ENCODE peak calls at places on chromosomes 6 and 20, in seven cellular contexts. One of them, this sample, is unnamed.

GRCh38 chr6:170147832-170148708 is 142.8 kb downstream of the DLL1 start:
- DNase-seq in stomach: no peak
- DNase-seq in uterus: no peak
- DNase-seq in IMR-90: no peak
- DNase-seq in heart left ventricle: no peak
- DNase-seq in ovary: no peak
- DNase-seq in A549: no peak
- DNase-seq in this sample: no peak

GRCh38 chr20:40844285-40844684 is 155.2 kb upstream of the MAFB start:
- DNase-seq in stomach: no peak
- DNase-seq in uterus: no peak
- DNase-seq in IMR-90: no peak
- DNase-seq in heart left ventricle: no peak
- DNase-seq in ovary: no peak
- DNase-seq in A549: no peak
- DNase-seq in this sample: no peak

GRCh38 chr6:169409742-169410312 is 156.2 kb upstream of the THBS2 start:
- DNase-seq in stomach: no peak
- DNase-seq in uterus: no peak
- DNase-seq in IMR-90: no peak
- DNase-seq in heart left ventricle: no peak
- DNase-seq in ovary: no peak
- DNase-seq in A549: no peak
- DNase-seq in this sample: no peak

GRCh38 chr6:132413501-132413805 is 12.2 kb upstream of the MOXD1 start:
- DNase-seq in stomach: no peak
- DNase-seq in uterus: no peak
- DNase-seq in IMR-90: no peak
- DNase-seq in heart left ventricle: no peak
- DNase-seq in ovary: no peak
- DNase-seq in A549: no peak
- DNase-seq in this sample: no peak

GRCh38 chr20:38242848-38243449 is 17.6 kb downstream of the KIAA1755 start:
- DNase-seq in stomach: no peak
- DNase-seq in uterus: no peak
- DNase-seq in IMR-90: no peak
- DNase-seq in heart left ventricle: no peak
- DNase-seq in ovary: no peak
- DNase-seq in A549: no peak
- DNase-seq in this sample: no peak

GRCh38 chr20:46999821-47000465 is 105.3 kb downstream of the EYA2 start:
- DNase-seq in stomach: no peak
- DNase-seq in uterus: no peak
- DNase-seq in IMR-90: no peak
- DNase-seq in heart left ventricle: no peak
- DNase-seq in ovary: no peak
- DNase-seq in A549: no peak
- DNase-seq in this sample: no peak

GRCh38 chr6:136235233-136235564 is 14.9 kb downstream of the MTFR2 start:
- DNase-seq in stomach: no peak
- DNase-seq in uterus: no peak
- DNase-seq in IMR-90: peak
- DNase-seq in heart left ventricle: no peak
- DNase-seq in ovary: no peak
- DNase-seq in A549: no peak
- DNase-seq in this sample: no peak

GRCh38 chr6:31083742-31084354 is 28.5 kb downstream of the C6orf15 start:
- DNase-seq in stomach: peak
- DNase-seq in uterus: no peak
- DNase-seq in IMR-90: peak
- DNase-seq in heart left ventricle: peak
- DNase-seq in ovary: no peak
- DNase-seq in A549: no peak
- DNase-seq in this sample: peak

GRCh38 chr6:72913797-72914196 is 291.9 kb downstream of the KCNQ5 start:
- DNase-seq in stomach: no peak
- DNase-seq in uterus: no peak
- DNase-seq in IMR-90: no peak
- DNase-seq in heart left ventricle: no peak
- DNase-seq in ovary: no peak
- DNase-seq in A549: no peak
- DNase-seq in this sample: no peak

GRCh38 chr20:10609276-10609675 is 64.5 kb downstream of the JAG1 start:
- DNase-seq in stomach: no peak
- DNase-seq in uterus: peak
- DNase-seq in IMR-90: peak
- DNase-seq in heart left ventricle: peak
- DNase-seq in ovary: peak
- DNase-seq in A549: no peak
- DNase-seq in this sample: peak

GRCh38 chr6:35318200-35318844 is 20.7 kb downstream of the DEF6 start:
- DNase-seq in stomach: peak
- DNase-seq in uterus: peak
- DNase-seq in IMR-90: peak
- DNase-seq in heart left ventricle: peak
- DNase-seq in ovary: peak
- DNase-seq in A549: peak
- DNase-seq in this sample: peak

GRCh38 chr6:41577865-41578713 is 31.9 kb downstream of the FOXP4 start:
- DNase-seq in stomach: peak
- DNase-seq in uterus: no peak
- DNase-seq in IMR-90: peak
- DNase-seq in heart left ventricle: no peak
- DNase-seq in ovary: no peak
- DNase-seq in A549: peak
- DNase-seq in this sample: no peak

GRCh38 chr20:24991897-24992419 is 593 bp downstream of the APMAP start:
- DNase-seq in stomach: peak
- DNase-seq in uterus: no peak
- DNase-seq in IMR-90: no peak
- DNase-seq in heart left ventricle: no peak
- DNase-seq in ovary: peak
- DNase-seq in A549: peak
- DNase-seq in this sample: peak

GRCh38 chr6:135854799-135855198 is 3.3 kb downstream of the PDE7B start:
- DNase-seq in stomach: no peak
- DNase-seq in uterus: no peak
- DNase-seq in IMR-90: no peak
- DNase-seq in heart left ventricle: no peak
- DNase-seq in ovary: no peak
- DNase-seq in A549: no peak
- DNase-seq in this sample: no peak

GRCh38 chr20:33909331-33909921 is 84.3 kb upstream of the RALY start:
- DNase-seq in stomach: peak
- DNase-seq in uterus: no peak
- DNase-seq in IMR-90: peak
- DNase-seq in heart left ventricle: no peak
- DNase-seq in ovary: peak
- DNase-seq in A549: peak
- DNase-seq in this sample: no peak

GRCh38 chr20:61159940-61160688 is 91.9 kb upstream of the CDH4 start:
- DNase-seq in stomach: no peak
- DNase-seq in uterus: no peak
- DNase-seq in IMR-90: no peak
- DNase-seq in heart left ventricle: no peak
- DNase-seq in ovary: no peak
- DNase-seq in A549: no peak
- DNase-seq in this sample: no peak

GRCh38 chr20:22810626-22811559 is 224.2 kb upstream of the SSTR4 start:
- DNase-seq in stomach: no peak
- DNase-seq in uterus: no peak
- DNase-seq in IMR-90: no peak
- DNase-seq in heart left ventricle: no peak
- DNase-seq in ovary: no peak
- DNase-seq in A549: no peak
- DNase-seq in this sample: peak

GRCh38 chr20:26208296-26209091 is 511.8 kb upstream of the ZNF337 start:
- DNase-seq in stomach: no peak
- DNase-seq in uterus: no peak
- DNase-seq in IMR-90: no peak
- DNase-seq in heart left ventricle: no peak
- DNase-seq in ovary: no peak
- DNase-seq in A549: peak
- DNase-seq in this sample: no peak

GRCh38 chr6:9795880-9796279 is 619.0 kb downstream of the TFAP2A start:
- DNase-seq in stomach: no peak
- DNase-seq in uterus: no peak
- DNase-seq in IMR-90: no peak
- DNase-seq in heart left ventricle: no peak
- DNase-seq in ovary: no peak
- DNase-seq in A549: no peak
- DNase-seq in this sample: no peak

GRCh38 chr20:44589522-44589921 is 7.1 kb downstream of the PKIG start:
- DNase-seq in stomach: no peak
- DNase-seq in uterus: no peak
- DNase-seq in IMR-90: no peak
- DNase-seq in heart left ventricle: no peak
- DNase-seq in ovary: no peak
- DNase-seq in A549: no peak
- DNase-seq in this sample: no peak

GRCh38 chr6:138007014-138007472 is 100.2 kb downstream of the PERP start:
- DNase-seq in stomach: peak
- DNase-seq in uterus: no peak
- DNase-seq in IMR-90: peak
- DNase-seq in heart left ventricle: no peak
- DNase-seq in ovary: no peak
- DNase-seq in A549: peak
- DNase-seq in this sample: no peak

DNA sequence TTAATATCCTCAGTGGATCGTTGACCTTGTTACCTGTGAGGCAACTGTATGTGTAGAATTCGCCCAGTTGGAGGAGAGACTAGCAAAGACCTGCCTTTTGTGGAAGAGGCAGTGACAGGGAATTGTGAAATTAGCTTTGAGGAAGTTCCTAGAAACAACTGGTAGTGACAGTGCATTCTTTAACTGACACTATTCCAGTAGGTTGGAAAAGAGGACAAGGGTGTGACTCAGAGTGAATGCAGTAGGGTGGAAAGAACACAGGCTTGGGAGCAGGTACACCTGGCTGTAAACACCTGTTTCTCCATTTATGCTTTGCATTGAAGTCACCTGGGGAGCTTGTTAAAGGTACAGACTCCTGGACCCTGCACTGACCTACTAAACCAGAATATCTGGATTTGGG is 295.7 kb downstream of the PHACTR1 start:
- DNase-seq in stomach: no peak
- DNase-seq in uterus: no peak
- DNase-seq in IMR-90: no peak
- DNase-seq in heart left ventricle: no peak
- DNase-seq in ovary: no peak
- DNase-seq in A549: no peak
- DNase-seq in this sample: no peak
- TF ChIP-seq POLR2A in stomach: no peak
- TF ChIP-seq POLR2A in uterus: no peak
- TF ChIP-seq POLR2A in IMR-90: no peak
- TF ChIP-seq POLR2A in heart left ventricle: no peak
- TF ChIP-seq POLR2A in ovary: no peak
- TF ChIP-seq POLR2A in A549: no peak
- TF ChIP-seq POLR2A in this sample: no peak

DNA sequence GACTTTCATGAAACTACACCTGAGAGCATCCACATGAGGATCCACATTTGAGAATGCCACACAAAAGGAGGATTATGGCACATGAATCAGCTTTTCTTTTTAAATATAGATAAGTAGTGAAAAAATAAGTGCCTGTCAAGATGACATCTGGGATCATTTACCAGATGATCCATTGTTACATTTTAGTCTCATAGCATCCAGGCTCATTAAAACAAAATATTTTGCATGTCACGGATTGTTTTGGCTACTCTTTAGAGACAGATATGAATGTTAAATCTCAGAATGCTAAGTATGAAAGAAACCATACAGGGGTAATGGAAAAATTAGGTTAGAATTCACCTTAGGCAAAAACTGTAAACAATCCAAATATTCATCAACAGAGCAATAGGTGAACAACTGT is 66.7 kb downstream of the MYO6 start:
- DNase-seq in stomach: no peak
- DNase-seq in uterus: no peak
- DNase-seq in IMR-90: no peak
- DNase-seq in heart left ventricle: no peak
- DNase-seq in ovary: no peak
- DNase-seq in A549: no peak
- DNase-seq in this sample: no peak
- TF ChIP-seq CTCF in stomach: no peak
- TF ChIP-seq CTCF in uterus: no peak
- TF ChIP-seq CTCF in IMR-90: no peak
- TF ChIP-seq CTCF in heart left ventricle: no peak
- TF ChIP-seq CTCF in ovary: no peak
- TF ChIP-seq CTCF in A549: no peak
- TF ChIP-seq CTCF in this sample: no peak

DNA sequence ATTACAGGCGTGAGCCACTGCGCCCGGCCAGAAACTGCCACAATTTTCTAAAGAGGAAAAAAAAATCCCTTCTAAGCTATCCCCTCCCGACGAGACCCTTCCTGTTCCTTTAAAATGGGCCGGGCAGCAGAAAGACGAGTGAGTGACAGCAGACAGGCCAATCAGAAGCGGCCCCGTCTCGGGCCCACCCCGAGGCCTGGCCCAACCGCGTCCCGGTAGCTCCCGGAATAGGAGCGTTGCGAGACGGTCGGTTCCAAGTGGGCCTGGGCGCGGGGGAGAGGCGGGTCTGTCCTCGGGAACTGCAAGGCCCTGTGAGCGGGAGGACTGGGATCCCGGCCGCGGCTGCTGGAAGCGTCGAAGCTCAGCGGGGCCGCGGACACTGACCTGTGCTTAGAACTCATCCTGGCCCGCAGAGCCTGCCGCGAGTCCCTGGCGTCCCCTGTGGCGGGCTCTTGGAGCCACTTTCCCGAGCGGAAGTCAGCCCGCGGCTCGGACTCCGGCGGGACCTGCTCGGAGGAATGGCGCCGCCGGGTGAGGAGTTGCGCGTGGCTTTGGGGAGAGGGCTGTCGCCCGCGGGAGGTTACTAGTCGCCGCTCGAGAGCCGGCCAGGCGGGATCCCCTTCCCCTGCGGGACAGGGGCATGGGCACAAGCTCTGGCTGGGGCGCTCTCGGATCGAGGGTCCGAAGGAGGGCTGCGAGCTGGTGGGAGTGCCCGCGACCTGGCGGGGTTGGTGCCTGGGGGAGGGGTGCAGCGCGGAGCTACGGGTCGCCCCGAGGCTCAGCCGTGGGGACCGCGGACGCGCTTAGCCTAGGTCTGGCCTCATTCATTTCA is at the start of the genes MROH8 and RPN2:
- DNase-seq in stomach: peak
- DNase-seq in uterus: peak
- DNase-seq in IMR-90: peak
- DNase-seq in heart left ventricle: peak
- DNase-seq in ovary: peak
- DNase-seq in A549: peak
- DNase-seq in this sample: peak
- TF ChIP-seq POLR2A in stomach: no peak
- TF ChIP-seq POLR2A in uterus: peak
- TF ChIP-seq POLR2A in IMR-90: no peak
- TF ChIP-seq POLR2A in heart left ventricle: no peak
- TF ChIP-seq POLR2A in ovary: peak
- TF ChIP-seq POLR2A in A549: peak
- TF ChIP-seq POLR2A in this sample: peak

GRCh38 chr6:12899080-12899815 is 182.7 kb downstream of the PHACTR1 start:
- DNase-seq in stomach: no peak
- DNase-seq in uterus: no peak
- DNase-seq in IMR-90: no peak
- DNase-seq in heart left ventricle: no peak
- DNase-seq in ovary: no peak
- DNase-seq in A549: no peak
- DNase-seq in this sample: no peak
- TF ChIP-seq CTCF in stomach: no peak
- TF ChIP-seq CTCF in uterus: no peak
- TF ChIP-seq CTCF in IMR-90: no peak
- TF ChIP-seq CTCF in heart left ventricle: no peak
- TF ChIP-seq CTCF in ovary: no peak
- TF ChIP-seq CTCF in A549: no peak
- TF ChIP-seq CTCF in this sample: no peak

GRCh38 chr6:32194825-32195651 is 2.6 kb upstream of the GPSM3 start:
- DNase-seq in stomach: no peak
- DNase-seq in uterus: no peak
- DNase-seq in IMR-90: peak
- DNase-seq in heart left ventricle: no peak
- DNase-seq in ovary: no peak
- DNase-seq in A549: peak
- DNase-seq in this sample: peak
- TF ChIP-seq POLR2A in stomach: no peak
- TF ChIP-seq POLR2A in uterus: peak
- TF ChIP-seq POLR2A in IMR-90: no peak
- TF ChIP-seq POLR2A in heart left ventricle: peak
- TF ChIP-seq POLR2A in ovary: peak
- TF ChIP-seq POLR2A in A549: peak
- TF ChIP-seq POLR2A in this sample: peak

This sample was measured in adrenal gland.